ENCODE peak calls at places on chromosomes 5 and 9, in four cellular contexts. B is posterior cingulate gyrus, O is substantia nigra, N is ascending aorta. V is an unnamed sample.

GRCh38 chr5:148735301-148735700 is 81.0 kb upstream of the HTR4 start:
- DNase-seq in B (no peak), O (no peak), N (no peak), V (no peak)

GRCh38 chr5:29023541-29023940 is 1985.2 kb upstream of the CDH9 start:
- DNase-seq in B (no peak), O (no peak), N (no peak), V (no peak)

GRCh38 chr9:132846109-132846917 is 31.8 kb downstream of the AK8 start:
- DNase-seq in B (no peak), O (no peak), N (no peak), V (no peak)

GRCh38 chr9:106358331-106358730 is 504.6 kb upstream of the ZNF462 start:
- DNase-seq in B (no peak), O (no peak), N (no peak), V (no peak)

GRCh38 chr9:98365227-98365669 is 109.8 kb upstream of the TBC1D2 start:
- DNase-seq in B (no peak), O (no peak), N (no peak), V (peak)

GRCh38 chr5:159887050-159887449 is 29.2 kb upstream of the ADRA1B start:
- DNase-seq in B (no peak), O (no peak), N (no peak), V (no peak)

GRCh38 chr5:122121782-122122465 is 7.4 kb upstream of the ZNF474 start:
- DNase-seq in B (no peak), O (no peak), N (no peak), V (no peak)

GRCh38 chr9:93582115-93582514 is 5.7 kb downstream of the PHF2 start:
- DNase-seq in B (no peak), O (no peak), N (no peak), V (no peak)

GRCh38 chr9:34659592-34660253 is 2.7 kb downstream of the CCL27 start:
- DNase-seq in B (no peak), O (no peak), N (no peak), V (no peak)

GRCh38 chr5:115262066-115262404 is 642 bp downstream of the PGGT1B start:
- DNase-seq in B (no peak), O (no peak), N (no peak), V (no peak)

GRCh38 chr9:2181794-2182193 is 166.6 kb downstream of the SMARCA2 start:
- DNase-seq in B (no peak), O (peak), N (no peak), V (no peak)

GRCh38 chr5:125125031-125125823 is 378.8 kb upstream of the ZNF608 start:
- DNase-seq in B (no peak), O (no peak), N (no peak), V (no peak)

GRCh38 chr5:134466241-134467069 is 54.8 kb upstream of the CDKN2AIPNL start:
- DNase-seq in B (peak), O (peak), N (peak), V (peak)

GRCh38 chr5:132210944-132211343 is 16.7 kb downstream of the P4HA2 start:
- DNase-seq in B (no peak), O (no peak), N (no peak), V (no peak)

GRCh38 chr5:59560553-59560952 is 333.0 kb downstream of the PDE4D start:
- DNase-seq in B (no peak), O (no peak), N (no peak), V (no peak)

GRCh38 chr9:113587471-113588031 is 124.0 kb downstream of the RGS3 start:
- DNase-seq in B (no peak), O (peak), N (no peak), V (no peak)

GRCh38 chr5:143134269-143134668 is 269.2 kb downstream of the NR3C1 start:
- DNase-seq in B (no peak), O (no peak), N (no peak), V (no peak)

V was measured in COLO829.